ENCODE peak calls at places on chromosomes 1 and 21, in five cellular contexts. Q is small intestine, D is gastrocnemius medialis, N is SJSA1, Y is astrocyte. T is an unnamed sample.

GRCh38 chr1:152024228-152024627 is 12.6 kb downstream of the S100A11 start:
- DNase-seq in N (no peak), D (no peak), Y (no peak), Q (no peak), T (no peak)

GRCh38 chr1:60103186-60103585 is 29.6 kb upstream of the C1orf87 start:
- DNase-seq in D (no peak), Q (no peak), N (no peak), Y (peak), T (no peak)

GRCh38 chr1:176522310-176522846 is 59.4 kb downstream of the PAPPA2 start:
- DNase-seq in D (no peak), Q (no peak), N (no peak), Y (no peak), T (no peak)

GRCh38 chr1:99638853-99639252 is 7.1 kb upstream of the PALMD start:
- DNase-seq in Q (no peak), Y (no peak), D (no peak), N (no peak), T (no peak)

GRCh38 chr1:2300851-2301606 is 72.9 kb downstream of the SKI start:
- DNase-seq in Y (no peak), D (peak), Q (peak), N (no peak), T (peak)

GRCh38 chr1:159113783-159114182 is 37.2 kb upstream of the AIM2 start:
- DNase-seq in Q (no peak), Y (no peak), N (no peak), D (no peak), T (no peak)

GRCh38 chr1:229993060-229993459 is 74.0 kb upstream of the GALNT2 start:
- DNase-seq in D (no peak), N (no peak), Y (no peak), Q (no peak), T (no peak)

GRCh38 chr1:38997034-38997900 is 6.2 kb downstream of the AKIRIN1 start:
- DNase-seq in N (no peak), Y (no peak), Q (no peak), D (no peak), T (no peak)

GRCh38 chr1:54272134-54272533 is 72.2 kb downstream of the MRPL37 start:
- DNase-seq in D (no peak), N (no peak), Y (peak), Q (no peak), T (no peak)

GRCh38 chr1:53277326-53277725 is 39.0 kb upstream of the MAGOH start:
- DNase-seq in N (no peak), Y (no peak), D (no peak), Q (no peak), T (no peak)

GRCh38 chr1:155013632-155014031 is 11.0 kb downstream of the ZBTB7B start:
- DNase-seq in Y (no peak), Q (peak), D (no peak), N (no peak), T (no peak)

GRCh38 chr1:39478536-39478935 is 12.9 kb upstream of the BMP8A start:
- DNase-seq in Y (no peak), Q (no peak), D (no peak), N (no peak), T (no peak)

GRCh38 chr1:32962248-32962896 is 2.2 kb downstream of the RNF19B start:
- DNase-seq in Y (no peak), Q (peak), N (no peak), D (no peak), T (no peak)

GRCh38 chr1:234601217-234602017 is 8.6 kb downstream of the IRF2BP2 start:
- DNase-seq in N (no peak), D (no peak), Q (peak), Y (no peak), T (no peak)

GRCh38 chr21:41611441-41611840 is 103.5 kb upstream of the TMPRSS2 start:
- DNase-seq in Y (no peak), Q (no peak), N (no peak), D (no peak), T (no peak)

GRCh38 chr1:48597663-48598062 is 125.7 kb upstream of the SPATA6 start:
- DNase-seq in N (no peak), Q (no peak), D (no peak), Y (no peak), T (no peak)

GRCh38 chr1:6033986-6034749 is 11.5 kb upstream of the KCNAB2 start:
- DNase-seq in D (no peak), Q (peak), Y (no peak), N (no peak), T (no peak)

GRCh38 chr1:9787702-9788101 is 36.1 kb downstream of the CLSTN1 start:
- DNase-seq in D (no peak), Q (no peak), Y (no peak), N (no peak), T (no peak)

GRCh38 chr1:71667224-71667623 is 586.4 kb upstream of the ZRANB2 start:
- DNase-seq in Y (peak), N (no peak), D (no peak), Q (no peak), T (no peak)

GRCh38 chr1:169387383-169387782 is 19.4 kb downstream of the BLZF1 start:
- DNase-seq in D (no peak), Q (peak), Y (no peak), N (no peak), T (no peak)

GRCh38 chr1:95021794-95022193 is 51.0 kb downstream of the ALG14 start:
- DNase-seq in Q (no peak), D (no peak), N (no peak), Y (peak), T (no peak)

GRCh38 chr1:16944038-16944437 is 22.3 kb downstream of the CROCC start:
- DNase-seq in N (no peak), Y (no peak), Q (no peak), D (no peak), T (no peak)

DNA sequence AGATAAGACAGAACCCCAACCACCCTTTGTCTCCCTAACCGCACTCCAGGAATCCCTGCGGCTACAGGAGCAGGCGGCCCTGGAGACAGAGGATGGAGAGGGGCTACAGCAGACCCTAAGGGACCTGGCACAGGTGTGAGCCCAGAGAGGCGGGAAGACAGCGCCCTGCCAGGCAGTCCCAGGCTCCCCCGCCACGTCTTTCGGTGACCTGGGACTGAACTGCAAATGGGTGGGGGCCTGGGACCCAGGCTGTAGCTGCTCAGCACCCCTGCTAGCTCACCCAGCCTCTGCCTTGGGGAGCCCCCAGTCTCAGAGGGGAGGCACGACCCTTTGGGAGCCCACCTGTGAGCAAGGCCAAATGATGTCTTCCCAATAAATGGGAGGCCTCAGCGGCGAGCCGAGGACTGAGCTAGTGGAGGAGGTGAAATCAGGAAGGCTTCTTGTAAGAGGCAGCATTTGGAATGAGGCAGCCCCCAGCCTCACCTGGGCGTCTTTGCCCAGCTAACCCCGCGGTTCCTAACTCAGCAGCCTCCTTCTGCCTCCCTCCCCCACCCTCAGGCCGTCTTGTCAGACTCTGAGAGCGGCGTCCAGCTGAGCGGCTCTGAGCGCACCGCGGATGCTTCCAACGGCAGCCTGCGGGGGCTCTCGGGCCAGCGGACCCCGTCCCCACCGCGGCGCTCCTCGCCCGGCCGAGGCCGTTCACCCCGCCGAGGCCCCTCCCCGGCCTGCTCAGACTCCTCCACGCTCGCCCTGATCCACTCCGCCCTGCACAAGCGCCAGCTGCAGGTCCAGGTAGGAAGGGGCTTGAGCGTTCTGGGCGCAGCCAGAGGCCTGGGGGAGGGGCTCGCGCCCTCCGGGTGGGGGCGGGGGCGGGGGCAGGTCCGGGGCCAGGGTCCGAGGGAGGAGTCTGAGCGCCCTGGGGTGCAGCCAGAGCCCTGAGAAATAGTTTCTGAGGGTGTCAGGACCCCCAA is 16.9 kb downstream of the CROCC start:
- DNase-seq in Q (no peak), D (no peak), Y (no peak), N (no peak), T (no peak)
- H3K4me3 ChIP-seq in Q (no peak), D (no peak), Y (no peak), N (no peak), T (no peak)

DNA sequence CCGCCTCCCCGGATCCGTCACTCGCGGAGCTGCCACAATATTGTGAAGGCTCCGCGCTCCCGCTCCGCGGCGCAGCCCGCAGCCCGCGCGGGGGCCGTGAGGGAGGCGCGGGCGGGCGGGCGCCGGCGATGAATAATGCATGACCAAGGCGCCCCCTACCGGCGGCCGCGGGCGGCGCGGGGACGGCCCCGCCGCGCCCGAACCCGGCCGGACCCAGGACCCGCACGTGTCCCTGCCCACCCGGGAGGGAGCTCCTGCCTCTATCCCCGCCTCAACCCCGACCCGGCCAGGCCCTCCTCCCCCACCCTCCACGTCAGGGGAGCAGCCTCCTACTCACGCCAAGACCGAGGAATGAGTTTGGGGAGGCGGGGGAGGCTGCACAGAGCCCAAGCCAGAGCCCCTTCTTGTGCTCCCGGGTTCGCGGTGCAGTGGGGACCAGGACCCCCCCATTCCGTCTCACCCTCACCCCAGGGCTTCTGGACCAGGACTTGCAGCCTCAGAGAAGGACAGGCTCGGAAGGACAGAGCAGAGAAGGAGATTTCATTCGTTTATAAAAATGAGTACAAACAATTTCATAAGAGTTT is 70.8 kb upstream of the CASZ1 start:
- DNase-seq in N (peak), D (no peak), Q (peak), Y (no peak), T (no peak)
- H3K4me3 ChIP-seq in N (peak), D (peak), Q (peak), Y (peak), T (peak)

GRCh38 chr1:24932284-24932683 is 2.2 kb upstream of the RUNX3 start:
- DNase-seq in Q (peak), N (no peak), Y (no peak), D (no peak), T (no peak)
- H3K4me3 ChIP-seq in Q (no peak), N (no peak), Y (no peak), D (peak), T (peak)

GRCh38 chr1:193666485-193667083 is 480.2 kb upstream of the B3GALT2 start:
- DNase-seq in D (no peak), N (no peak), Y (no peak), Q (no peak), T (no peak)

GRCh38 chr1:193660428-193660827 is 474.0 kb upstream of the B3GALT2 start:
- DNase-seq in Y (no peak), N (no peak), D (no peak), Q (no peak), T (no peak)

GRCh38 chr1:193661385-193661784 is 475.0 kb upstream of the B3GALT2 start:
- DNase-seq in N (no peak), Y (no peak), D (no peak), Q (no peak), T (no peak)

GRCh38 chr1:193662030-193662429 is 475.6 kb upstream of the B3GALT2 start:
- DNase-seq in D (no peak), Y (no peak), Q (no peak), N (no peak), T (no peak)

DNA sequence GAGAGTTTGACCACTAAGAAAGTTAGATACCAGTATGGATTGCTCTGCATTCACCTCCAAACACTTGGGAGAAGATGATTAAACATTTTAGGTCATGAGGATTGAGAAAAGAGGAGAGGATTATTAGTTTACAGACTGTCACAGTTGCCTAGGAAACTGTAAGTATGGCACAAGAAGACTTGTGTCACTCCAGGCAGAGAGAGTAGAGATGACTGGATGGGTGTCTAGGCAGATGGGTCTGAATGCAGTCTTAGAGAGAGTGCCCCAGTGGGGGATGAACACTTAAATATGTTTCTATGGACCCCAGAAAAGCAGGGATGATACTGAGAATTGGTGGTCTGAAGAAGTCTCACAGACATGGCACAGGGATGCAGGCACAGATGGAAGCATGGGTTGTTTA is 477.6 kb upstream of the B3GALT2 start:
- DNase-seq in D (no peak), N (no peak), Y (no peak), Q (no peak), T (no peak)
- H3K4me3 ChIP-seq in D (no peak), N (no peak), Y (no peak), Q (no peak), T (no peak)

GRCh38 chr21:32410916-32411315 is 1.6 kb upstream of the EVA1C start:
- DNase-seq in N (no peak), Y (no peak), D (no peak), Q (no peak), T (no peak)
- H3K4me3 ChIP-seq in N (peak), Y (peak), D (peak), Q (peak), T (peak)

DNA sequence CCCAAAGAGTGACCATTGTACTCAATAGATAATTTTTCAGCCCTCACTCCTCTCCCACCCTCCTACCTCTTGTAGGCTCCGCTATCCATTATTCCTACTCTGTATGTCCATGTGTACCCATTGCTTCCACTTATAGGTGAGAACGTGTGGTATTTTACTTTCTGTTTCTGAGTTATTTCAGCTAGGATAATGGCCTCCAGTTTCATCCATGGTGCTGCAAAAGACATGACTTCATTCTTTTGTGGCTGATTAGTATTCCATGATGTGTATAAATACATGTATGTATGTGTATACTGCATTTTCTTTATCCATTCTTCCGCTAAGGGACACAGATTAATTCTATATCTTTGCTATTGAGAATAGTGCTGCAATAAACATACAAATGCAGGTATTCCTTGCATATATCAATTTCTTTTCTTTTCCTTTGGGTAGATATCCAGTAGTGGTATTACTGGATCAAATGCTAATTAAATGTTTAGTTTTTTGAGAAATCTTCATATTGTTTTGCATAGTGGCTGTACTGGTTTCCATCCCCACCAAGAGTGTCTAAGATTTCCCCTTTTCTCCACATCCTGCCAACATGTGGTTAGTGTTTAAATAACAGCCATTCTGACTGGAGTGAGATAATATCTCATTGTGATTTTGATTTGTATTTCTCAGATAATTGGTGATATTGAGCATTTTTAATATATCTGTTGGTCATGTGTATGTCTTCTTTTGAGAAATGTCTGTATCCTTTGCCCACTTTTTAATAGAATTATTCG is 4.9 kb downstream of the LY9 start:
- DNase-seq in Q (peak), Y (no peak), N (no peak), D (no peak), T (no peak)
- H3K4me3 ChIP-seq in Q (no peak), Y (no peak), N (no peak), D (no peak), T (no peak)